ENCODE peak calls at places on chromosomes 4 and X, in four cellular contexts. A is effector memory CD4-positive, alpha-beta T cell; P is RWPE1; J is AG04450. L is an unnamed sample.

GRCh38 chrX:386239-386767 is 404 bp downstream of the PPP2R3B start:
- DNase-seq in A (no peak), P (peak; percentile 2), J (no peak), L (no peak)

GRCh38 chr4:83212041-83212851 is 72.4 kb downstream of the COQ2 start:
- DNase-seq in A (peak; percentile 54), P (peak; percentile 49), J (no peak), L (peak; percentile 70)

GRCh38 chr4:92184566-92184965 is 119.2 kb upstream of the GRID2 start:
- DNase-seq in A (no peak), P (no peak), J (no peak), L (no peak)

GRCh38 chr4:123870283-123870876 is 473.8 kb downstream of the SPRY1 start:
- DNase-seq in A (no peak), P (no peak), J (no peak), L (no peak)

GRCh38 chrX:115449742-115450141 is 111.2 kb upstream of the PLS3 start:
- DNase-seq in A (no peak), P (no peak), J (no peak), L (no peak)

GRCh38 chr4:140291259-140291658 is 82.2 kb upstream of the SCOC start:
- DNase-seq in A (no peak), P (no peak), J (no peak), L (no peak)

GRCh38 chr4:86825511-86825910 is 23.7 kb downstream of the SLC10A6 start:
- DNase-seq in A (no peak), P (no peak), J (no peak), L (no peak)

GRCh38 chr4:187883836-187884235 is 111.7 kb upstream of the ZFP42 start:
- DNase-seq in A (no peak), P (no peak), J (no peak), L (no peak)

GRCh38 chr4:667545-667925 is 6.5 kb downstream of the ATP5ME start:
- DNase-seq in A (no peak), P (no peak), J (no peak), L (no peak)
- H3K27ac ChIP-seq in A (no peak overlapping the region), P (no peak overlapping the region), J (no peak overlapping the region), L (no peak overlapping the region)

GRCh38 chrX:151985531-151985930 is 11.1 kb upstream of the GABRE start:
- DNase-seq in A (no peak), P (no peak), J (no peak), L (no peak)
- H3K27ac ChIP-seq in A (no peak overlapping the region), P (peak overlapping the region; percentile 35), J (no peak overlapping the region), L (peak overlapping the region; percentile 92)

DNA sequence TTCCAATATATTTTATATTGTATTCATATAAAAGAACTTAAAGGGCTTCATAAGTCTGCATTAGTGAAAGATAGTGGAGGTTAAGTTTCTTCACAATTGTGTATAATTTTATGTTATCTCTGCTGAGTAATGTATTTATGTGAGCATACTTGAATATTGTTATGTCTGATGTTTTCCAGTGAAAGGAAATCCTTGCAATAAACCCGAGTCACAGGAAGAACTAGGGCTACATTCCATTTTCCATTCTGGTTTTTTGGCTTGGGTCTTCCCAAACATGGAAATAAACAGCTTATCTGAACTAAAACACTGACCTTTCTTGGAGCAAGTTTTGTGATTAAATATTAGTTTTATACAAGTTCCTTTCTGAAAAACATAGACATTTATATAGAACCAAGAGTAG is 231.3 kb upstream of the GPRIN3 start:
- DNase-seq in A (no peak), P (no peak), J (no peak), L (no peak)
- H3K27ac ChIP-seq in A (no peak overlapping the region), P (no peak overlapping the region), J (no peak overlapping the region), L (no peak overlapping the region)

GRCh38 chr4:159280442-159281172 is 177.7 kb downstream of the RAPGEF2 start:
- DNase-seq in A (no peak), P (no peak), J (no peak), L (no peak)
- H3K27ac ChIP-seq in A (no peak overlapping the region), P (no peak overlapping the region), J (no peak overlapping the region), L (no peak overlapping the region)

DNA sequence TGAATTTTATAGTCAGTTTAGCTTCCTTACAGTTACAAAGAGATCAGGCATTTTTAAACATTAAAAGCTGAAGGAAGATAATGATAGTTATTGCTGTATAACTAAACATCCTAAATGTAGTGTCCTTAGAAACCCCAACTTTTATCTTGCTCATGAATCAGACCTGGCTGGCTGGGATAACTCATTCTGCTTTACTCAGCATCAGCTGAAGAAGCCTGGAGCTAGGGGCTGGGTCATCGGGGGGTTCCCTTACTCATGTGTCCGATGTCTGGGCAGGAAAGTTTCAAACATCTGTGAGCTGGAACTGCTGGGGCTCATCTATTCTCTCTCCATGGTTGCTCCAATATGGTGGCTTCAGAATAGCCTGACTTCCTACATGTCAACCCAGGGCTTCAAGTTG is 113.9 kb downstream of the MTNR1A start:
- DNase-seq in A (no peak), P (no peak), J (no peak), L (no peak)
- H3K27ac ChIP-seq in A (no peak overlapping the region), P (no peak overlapping the region), J (no peak overlapping the region), L (no peak overlapping the region)

DNA sequence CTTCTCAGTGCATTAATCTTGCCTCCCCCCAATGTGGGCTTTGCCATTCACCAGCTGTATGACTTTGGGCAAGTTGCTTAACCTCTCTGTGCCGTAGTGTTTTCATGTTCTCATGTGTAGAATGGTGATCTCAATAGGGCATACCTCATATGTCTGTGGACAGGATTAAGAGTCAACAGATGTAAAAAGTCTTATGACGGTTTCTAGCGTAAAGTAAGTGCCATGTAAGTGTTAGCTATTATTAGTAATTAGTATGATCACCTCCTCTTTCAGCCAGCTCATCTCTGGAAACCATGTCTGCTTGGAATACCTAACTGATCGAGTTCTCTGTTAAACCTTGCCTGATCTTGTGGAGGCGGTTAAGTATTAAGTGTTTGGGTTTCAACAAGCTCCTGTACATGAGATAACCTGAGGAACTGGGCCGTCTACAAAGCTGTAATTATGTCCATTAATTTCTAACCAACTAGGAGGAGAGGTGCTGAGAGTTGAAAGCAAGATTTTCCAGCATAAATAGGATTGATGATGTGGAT is 66.3 kb downstream of the TSC22D3 start:
- DNase-seq in A (no peak), P (no peak), J (no peak), L (no peak)
- H3K27ac ChIP-seq in A (peak overlapping the region; percentile 92), P (peak overlapping the region; percentile 98), J (no peak overlapping the region), L (no peak overlapping the region)

L was measured in epithelial cell of prostate.